ENCODE peak calls at places on chromosomes 2 and 18, in six cellular contexts. One of them, this sample, is unnamed.

GRCh38 chr2:15840969-15841368 is 99.4 kb upstream of the MYCN start:
- DNase-seq in amniotic stem cell: no peak
- DNase-seq in amygdala: no peak
- DNase-seq in RWPE1: no peak
- DNase-seq in astrocyte of the spinal cord: no peak
- DNase-seq in nephron progenitor cell: no peak
- DNase-seq in this sample: no peak

GRCh38 chr2:45857206-45857605 is 205.7 kb downstream of the PRKCE start:
- DNase-seq in amygdala: no peak
- DNase-seq in astrocyte of the spinal cord: no peak
- DNase-seq in RWPE1: no peak
- DNase-seq in nephron progenitor cell: no peak
- DNase-seq in amniotic stem cell: no peak
- DNase-seq in this sample: no peak

GRCh38 chr2:126270587-126270986 is 385.4 kb upstream of the GYPC start:
- DNase-seq in nephron progenitor cell: no peak
- DNase-seq in amniotic stem cell: no peak
- DNase-seq in RWPE1: no peak
- DNase-seq in amygdala: no peak
- DNase-seq in astrocyte of the spinal cord: no peak
- DNase-seq in this sample: no peak

GRCh38 chr2:166067204-166067603 is 60.6 kb downstream of the SCN1A start:
- DNase-seq in amniotic stem cell: no peak
- DNase-seq in RWPE1: no peak
- DNase-seq in nephron progenitor cell: no peak
- DNase-seq in amygdala: no peak
- DNase-seq in astrocyte of the spinal cord: no peak
- DNase-seq in this sample: no peak

GRCh38 chr2:109699646-109700045 is 85.5 kb downstream of the SOWAHC start:
- DNase-seq in nephron progenitor cell: no peak
- DNase-seq in amygdala: no peak
- DNase-seq in astrocyte of the spinal cord: no peak
- DNase-seq in amniotic stem cell: no peak
- DNase-seq in RWPE1: no peak
- DNase-seq in this sample: no peak

GRCh38 chr2:232927793-232928563 is 57.9 kb downstream of the SNORC start:
- DNase-seq in RWPE1: no peak
- DNase-seq in amygdala: no peak
- DNase-seq in amniotic stem cell: no peak
- DNase-seq in astrocyte of the spinal cord: no peak
- DNase-seq in nephron progenitor cell: peak
- DNase-seq in this sample: no peak

GRCh38 chr2:28269019-28269784 is 123.5 kb upstream of the FOSL2 start:
- DNase-seq in RWPE1: peak
- DNase-seq in nephron progenitor cell: no peak
- DNase-seq in amniotic stem cell: no peak
- DNase-seq in astrocyte of the spinal cord: peak
- DNase-seq in amygdala: no peak
- DNase-seq in this sample: peak

GRCh38 chr2:101983928-101984327 is 7.8 kb upstream of the IL1R2 start:
- DNase-seq in nephron progenitor cell: no peak
- DNase-seq in astrocyte of the spinal cord: no peak
- DNase-seq in amniotic stem cell: no peak
- DNase-seq in RWPE1: no peak
- DNase-seq in amygdala: no peak
- DNase-seq in this sample: no peak

GRCh38 chr18:34322365-34323289 is 97.9 kb upstream of the NOL4 start:
- DNase-seq in astrocyte of the spinal cord: peak
- DNase-seq in amniotic stem cell: peak
- DNase-seq in RWPE1: no peak
- DNase-seq in amygdala: peak
- DNase-seq in nephron progenitor cell: peak
- DNase-seq in this sample: no peak

GRCh38 chr2:72923833-72924352 is 6.6 kb downstream of the EMX1 start:
- DNase-seq in astrocyte of the spinal cord: no peak
- DNase-seq in nephron progenitor cell: no peak
- DNase-seq in amygdala: no peak
- DNase-seq in RWPE1: no peak
- DNase-seq in amniotic stem cell: no peak
- DNase-seq in this sample: peak

GRCh38 chr2:177758591-177759371 is 313.8 kb downstream of the PDE11A start:
- DNase-seq in RWPE1: peak
- DNase-seq in nephron progenitor cell: peak
- DNase-seq in amygdala: peak
- DNase-seq in astrocyte of the spinal cord: peak
- DNase-seq in amniotic stem cell: no peak
- DNase-seq in this sample: no peak

GRCh38 chr18:63325086-63325686 is 5.6 kb upstream of the BCL2 start:
- DNase-seq in amygdala: no peak
- DNase-seq in astrocyte of the spinal cord: no peak
- DNase-seq in nephron progenitor cell: no peak
- DNase-seq in amniotic stem cell: no peak
- DNase-seq in RWPE1: no peak
- DNase-seq in this sample: no peak

GRCh38 chr2:173062806-173063205 is 12.8 kb upstream of the MAP3K20 start:
- DNase-seq in nephron progenitor cell: no peak
- DNase-seq in RWPE1: peak
- DNase-seq in amygdala: no peak
- DNase-seq in astrocyte of the spinal cord: no peak
- DNase-seq in amniotic stem cell: no peak
- DNase-seq in this sample: no peak

GRCh38 chr2:44053052-44053451 is 57.3 kb upstream of the LRPPRC start:
- DNase-seq in nephron progenitor cell: no peak
- DNase-seq in amniotic stem cell: no peak
- DNase-seq in RWPE1: no peak
- DNase-seq in astrocyte of the spinal cord: no peak
- DNase-seq in amygdala: no peak
- DNase-seq in this sample: no peak

GRCh38 chr2:20198001-20198400 is 26.9 kb downstream of the SDC1 start:
- DNase-seq in amniotic stem cell: no peak
- DNase-seq in RWPE1: no peak
- DNase-seq in nephron progenitor cell: no peak
- DNase-seq in amygdala: no peak
- DNase-seq in astrocyte of the spinal cord: no peak
- DNase-seq in this sample: no peak

GRCh38 chr18:47830772-47831171 is 99.7 kb downstream of the SMAD2 start:
- DNase-seq in amygdala: no peak
- DNase-seq in amniotic stem cell: no peak
- DNase-seq in nephron progenitor cell: no peak
- DNase-seq in astrocyte of the spinal cord: no peak
- DNase-seq in RWPE1: no peak
- DNase-seq in this sample: no peak

GRCh38 chr2:174001107-174001506 is 35.9 kb upstream of the SP3 start:
- DNase-seq in nephron progenitor cell: no peak
- DNase-seq in amniotic stem cell: no peak
- DNase-seq in RWPE1: no peak
- DNase-seq in astrocyte of the spinal cord: no peak
- DNase-seq in amygdala: no peak
- DNase-seq in this sample: no peak

GRCh38 chr2:239260546-239261327 is 140.1 kb downstream of the HDAC4 start:
- DNase-seq in RWPE1: no peak
- DNase-seq in amniotic stem cell: no peak
- DNase-seq in amygdala: no peak
- DNase-seq in nephron progenitor cell: no peak
- DNase-seq in astrocyte of the spinal cord: no peak
- DNase-seq in this sample: no peak

GRCh38 chr2:57371186-57371585 is 675.4 kb upstream of the VRK2 start:
- DNase-seq in RWPE1: no peak
- DNase-seq in amniotic stem cell: no peak
- DNase-seq in nephron progenitor cell: no peak
- DNase-seq in amygdala: no peak
- DNase-seq in astrocyte of the spinal cord: no peak
- DNase-seq in this sample: no peak

GRCh38 chr18:59779979-59780378 is 82.8 kb upstream of the CCBE1 start:
- DNase-seq in RWPE1: peak
- DNase-seq in nephron progenitor cell: no peak
- DNase-seq in astrocyte of the spinal cord: peak
- DNase-seq in amygdala: no peak
- DNase-seq in amniotic stem cell: peak
- DNase-seq in this sample: no peak

GRCh38 chr2:204900910-204901309 is 355.6 kb downstream of the PARD3B start:
- DNase-seq in nephron progenitor cell: no peak
- DNase-seq in RWPE1: no peak
- DNase-seq in amygdala: no peak
- DNase-seq in amniotic stem cell: no peak
- DNase-seq in astrocyte of the spinal cord: no peak
- DNase-seq in this sample: no peak

GRCh38 chr2:222318026-222318711 is 19.4 kb upstream of the PAX3 start:
- DNase-seq in astrocyte of the spinal cord: peak
- DNase-seq in amygdala: peak
- DNase-seq in nephron progenitor cell: peak
- DNase-seq in RWPE1: peak
- DNase-seq in amniotic stem cell: no peak
- DNase-seq in this sample: no peak

GRCh38 chr2:178870703-178871102 is 63.5 kb upstream of the TTN start:
- DNase-seq in RWPE1: peak
- DNase-seq in nephron progenitor cell: no peak
- DNase-seq in amygdala: no peak
- DNase-seq in amniotic stem cell: no peak
- DNase-seq in astrocyte of the spinal cord: no peak
- DNase-seq in this sample: peak

GRCh38 chr2:9760069-9760910 is 83.0 kb upstream of the TAF1B start:
- DNase-seq in astrocyte of the spinal cord: no peak
- DNase-seq in amygdala: no peak
- DNase-seq in RWPE1: no peak
- DNase-seq in nephron progenitor cell: no peak
- DNase-seq in amniotic stem cell: no peak
- DNase-seq in this sample: no peak

GRCh38 chr2:43482974-43483373 is 112.9 kb downstream of the THADA start:
- DNase-seq in nephron progenitor cell: no peak
- DNase-seq in RWPE1: no peak
- DNase-seq in amygdala: no peak
- DNase-seq in astrocyte of the spinal cord: peak
- DNase-seq in amniotic stem cell: no peak
- DNase-seq in this sample: no peak

GRCh38 chr18:35478520-35479435 is 19.0 kb downstream of the INO80C start:
- DNase-seq in nephron progenitor cell: no peak
- DNase-seq in amniotic stem cell: no peak
- DNase-seq in RWPE1: peak
- DNase-seq in amygdala: no peak
- DNase-seq in astrocyte of the spinal cord: peak
- DNase-seq in this sample: peak

This sample was measured in RWPE2.